ENCODE peak calls at places on chromosomes 6 and 20, in seven cellular contexts. One of them, this sample, is unnamed.

GRCh38 chr20:46206025-46206424 is 87.9 kb downstream of the CD40 start:
- DNase-seq in HCT116: no peak
- DNase-seq in astrocyte of the spinal cord: no peak
- DNase-seq in tibial artery: peak
- DNase-seq in vagina: no peak
- DNase-seq in cardiac fibroblast: peak
- DNase-seq in fibroblast of pulmonary artery: peak
- DNase-seq in this sample: no peak

GRCh38 chr6:137095651-137096238 is 51.0 kb upstream of the IL20RA start:
- DNase-seq in HCT116: no peak
- DNase-seq in astrocyte of the spinal cord: no peak
- DNase-seq in tibial artery: no peak
- DNase-seq in vagina: no peak
- DNase-seq in cardiac fibroblast: no peak
- DNase-seq in fibroblast of pulmonary artery: no peak
- DNase-seq in this sample: peak

GRCh38 chr6:147936703-147937102 is 405.9 kb upstream of the SASH1 start:
- DNase-seq in HCT116: no peak
- DNase-seq in astrocyte of the spinal cord: no peak
- DNase-seq in tibial artery: no peak
- DNase-seq in vagina: no peak
- DNase-seq in cardiac fibroblast: no peak
- DNase-seq in fibroblast of pulmonary artery: no peak
- DNase-seq in this sample: no peak

GRCh38 chr6:92790381-92790780 is 629.0 kb downstream of the EPHA7 start:
- DNase-seq in HCT116: no peak
- DNase-seq in astrocyte of the spinal cord: no peak
- DNase-seq in tibial artery: no peak
- DNase-seq in vagina: no peak
- DNase-seq in cardiac fibroblast: no peak
- DNase-seq in fibroblast of pulmonary artery: no peak
- DNase-seq in this sample: no peak

GRCh38 chr6:108133594-108134179 is 32.1 kb upstream of the NR2E1 start:
- DNase-seq in HCT116: peak
- DNase-seq in astrocyte of the spinal cord: peak
- DNase-seq in tibial artery: no peak
- DNase-seq in vagina: no peak
- DNase-seq in cardiac fibroblast: peak
- DNase-seq in fibroblast of pulmonary artery: peak
- DNase-seq in this sample: no peak

GRCh38 chr6:29924731-29925130 is 17.6 kb upstream of the HLA-A start:
- DNase-seq in HCT116: peak
- DNase-seq in astrocyte of the spinal cord: no peak
- DNase-seq in tibial artery: no peak
- DNase-seq in vagina: no peak
- DNase-seq in cardiac fibroblast: peak
- DNase-seq in fibroblast of pulmonary artery: no peak
- DNase-seq in this sample: no peak

GRCh38 chr20:21096321-21097043 is 9.7 kb downstream of the LINC00237 start:
- DNase-seq in HCT116: peak
- DNase-seq in astrocyte of the spinal cord: no peak
- DNase-seq in tibial artery: no peak
- DNase-seq in vagina: no peak
- DNase-seq in cardiac fibroblast: peak
- DNase-seq in fibroblast of pulmonary artery: peak
- DNase-seq in this sample: no peak

GRCh38 chr20:5448449-5449118 is 131.8 kb upstream of the PROKR2 start:
- DNase-seq in HCT116: peak
- DNase-seq in astrocyte of the spinal cord: peak
- DNase-seq in tibial artery: no peak
- DNase-seq in vagina: no peak
- DNase-seq in cardiac fibroblast: peak
- DNase-seq in fibroblast of pulmonary artery: peak
- DNase-seq in this sample: no peak

DNA sequence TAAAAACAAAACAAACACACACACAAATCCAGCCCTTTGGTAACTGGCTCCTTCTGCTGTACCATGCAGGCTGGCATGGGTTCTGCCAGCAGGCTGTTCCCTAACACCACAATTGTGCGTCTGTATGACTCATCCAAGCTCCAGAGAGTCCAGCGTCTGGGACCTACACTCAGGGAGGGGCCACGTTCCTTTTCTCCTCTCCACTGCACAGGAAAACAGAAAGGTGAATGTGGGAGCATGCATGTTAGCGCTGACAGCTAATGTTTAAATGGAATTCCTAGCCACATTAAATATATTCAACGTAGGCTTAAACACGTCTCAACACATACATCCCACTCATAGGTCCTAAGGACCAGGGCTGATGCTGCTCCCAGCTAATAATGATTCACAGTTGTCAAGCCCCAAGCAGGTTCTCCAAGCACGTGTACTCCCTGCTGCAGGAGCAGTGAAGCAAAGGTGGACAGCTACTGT is 20.7 kb downstream of the MAP1LC3A start:
- DNase-seq in HCT116: peak
- DNase-seq in astrocyte of the spinal cord: peak
- DNase-seq in tibial artery: peak
- DNase-seq in vagina: no peak
- DNase-seq in cardiac fibroblast: peak
- DNase-seq in fibroblast of pulmonary artery: peak
- DNase-seq in this sample: no peak
- TF ChIP-seq CTCF in HCT116: peak
- TF ChIP-seq CTCF in astrocyte of the spinal cord: peak
- TF ChIP-seq CTCF in tibial artery: peak
- TF ChIP-seq CTCF in vagina: peak
- TF ChIP-seq CTCF in cardiac fibroblast: peak
- TF ChIP-seq CTCF in fibroblast of pulmonary artery: peak
- TF ChIP-seq CTCF in this sample: no peak

GRCh38 chr6:146544783-146545182 is 1.1 kb downstream of the RAB32 start:
- DNase-seq in HCT116: no peak
- DNase-seq in astrocyte of the spinal cord: no peak
- DNase-seq in tibial artery: no peak
- DNase-seq in vagina: no peak
- DNase-seq in cardiac fibroblast: peak
- DNase-seq in fibroblast of pulmonary artery: no peak
- DNase-seq in this sample: no peak
- H3K4me3 ChIP-seq in HCT116: no peak
- H3K4me3 ChIP-seq in astrocyte of the spinal cord: peak
- H3K4me3 ChIP-seq in tibial artery: peak
- H3K4me3 ChIP-seq in vagina: peak
- H3K4me3 ChIP-seq in cardiac fibroblast: peak
- H3K4me3 ChIP-seq in fibroblast of pulmonary artery: peak
- H3K4me3 ChIP-seq in this sample: no peak

GRCh38 chr6:2748183-2748582 is 2.5 kb downstream of the MYLK4 start:
- DNase-seq in HCT116: no peak
- DNase-seq in astrocyte of the spinal cord: no peak
- DNase-seq in tibial artery: no peak
- DNase-seq in vagina: no peak
- DNase-seq in cardiac fibroblast: no peak
- DNase-seq in fibroblast of pulmonary artery: no peak
- DNase-seq in this sample: no peak

GRCh38 chr6:2751871-2752270 is 1.1 kb upstream of the MYLK4 start:
- DNase-seq in HCT116: no peak
- DNase-seq in astrocyte of the spinal cord: no peak
- DNase-seq in tibial artery: no peak
- DNase-seq in vagina: no peak
- DNase-seq in cardiac fibroblast: no peak
- DNase-seq in fibroblast of pulmonary artery: no peak
- DNase-seq in this sample: no peak

GRCh38 chr6:2752477-2753115 is 1.9 kb upstream of the MYLK4 start:
- DNase-seq in HCT116: no peak
- DNase-seq in astrocyte of the spinal cord: no peak
- DNase-seq in tibial artery: no peak
- DNase-seq in vagina: no peak
- DNase-seq in cardiac fibroblast: no peak
- DNase-seq in fibroblast of pulmonary artery: no peak
- DNase-seq in this sample: no peak

GRCh38 chr6:2750832-2751231 is at the start of gene MYLK4:
- DNase-seq in HCT116: no peak
- DNase-seq in astrocyte of the spinal cord: no peak
- DNase-seq in tibial artery: no peak
- DNase-seq in vagina: no peak
- DNase-seq in cardiac fibroblast: no peak
- DNase-seq in fibroblast of pulmonary artery: no peak
- DNase-seq in this sample: no peak

GRCh38 chr6:2749972-2750600 is 636 bp downstream of the MYLK4 start:
- DNase-seq in HCT116: peak
- DNase-seq in astrocyte of the spinal cord: peak
- DNase-seq in tibial artery: peak
- DNase-seq in vagina: no peak
- DNase-seq in cardiac fibroblast: peak
- DNase-seq in fibroblast of pulmonary artery: peak
- DNase-seq in this sample: no peak
- TF ChIP-seq CTCF in HCT116: peak
- TF ChIP-seq CTCF in astrocyte of the spinal cord: peak
- TF ChIP-seq CTCF in tibial artery: peak
- TF ChIP-seq CTCF in vagina: peak
- TF ChIP-seq CTCF in cardiac fibroblast: peak
- TF ChIP-seq CTCF in fibroblast of pulmonary artery: peak
- TF ChIP-seq CTCF in this sample: peak

GRCh38 chr6:6678185-6678671 is 89.7 kb downstream of the LY86 start:
- DNase-seq in HCT116: no peak
- DNase-seq in astrocyte of the spinal cord: peak
- DNase-seq in tibial artery: no peak
- DNase-seq in vagina: no peak
- DNase-seq in cardiac fibroblast: peak
- DNase-seq in fibroblast of pulmonary artery: peak
- DNase-seq in this sample: no peak

GRCh38 chr6:6678811-6679210 is 90.3 kb downstream of the LY86 start:
- DNase-seq in HCT116: no peak
- DNase-seq in astrocyte of the spinal cord: no peak
- DNase-seq in tibial artery: no peak
- DNase-seq in vagina: no peak
- DNase-seq in cardiac fibroblast: no peak
- DNase-seq in fibroblast of pulmonary artery: no peak
- DNase-seq in this sample: no peak

GRCh38 chr6:6679633-6680032 is 91.1 kb downstream of the LY86 start:
- DNase-seq in HCT116: no peak
- DNase-seq in astrocyte of the spinal cord: no peak
- DNase-seq in tibial artery: no peak
- DNase-seq in vagina: no peak
- DNase-seq in cardiac fibroblast: no peak
- DNase-seq in fibroblast of pulmonary artery: no peak
- DNase-seq in this sample: no peak

GRCh38 chr6:6674872-6675271 is 86.4 kb downstream of the LY86 start:
- DNase-seq in HCT116: no peak
- DNase-seq in astrocyte of the spinal cord: no peak
- DNase-seq in tibial artery: no peak
- DNase-seq in vagina: no peak
- DNase-seq in cardiac fibroblast: no peak
- DNase-seq in fibroblast of pulmonary artery: no peak
- DNase-seq in this sample: no peak

GRCh38 chr6:6676910-6677441 is 88.5 kb downstream of the LY86 start:
- DNase-seq in HCT116: peak
- DNase-seq in astrocyte of the spinal cord: peak
- DNase-seq in tibial artery: peak
- DNase-seq in vagina: no peak
- DNase-seq in cardiac fibroblast: peak
- DNase-seq in fibroblast of pulmonary artery: peak
- DNase-seq in this sample: no peak
- H3K4me3 ChIP-seq in HCT116: no peak
- H3K4me3 ChIP-seq in astrocyte of the spinal cord: no peak
- H3K4me3 ChIP-seq in tibial artery: no peak
- H3K4me3 ChIP-seq in vagina: no peak
- H3K4me3 ChIP-seq in cardiac fibroblast: no peak
- H3K4me3 ChIP-seq in fibroblast of pulmonary artery: no peak
- H3K4me3 ChIP-seq in this sample: no peak